ENCODE peak calls at places on chromosomes 16 and 17, in six cellular contexts. One of them, this sample, is unnamed.

GRCh38 chr17:37490638-37491614 is 1.2 kb downstream of the DUSP14 start:
- DNase-seq in stromal cell of bone marrow: peak; percentile 84
- DNase-seq in anterior cingulate cortex: no peak
- DNase-seq in cardiac fibroblast: peak; percentile 85
- DNase-seq in RCC 7860: peak; percentile 85
- DNase-seq in activated CD4-positive, alpha-beta T cell treated with anti-CD3 and anti-CD28 coated beads, Interleukin-2, amount 50 U/mL, for 4 hours: no peak
- DNase-seq in this sample: no peak

GRCh38 chr17:4074831-4075495 is 67.9 kb downstream of the ZZEF1 start:
- DNase-seq in stromal cell of bone marrow: peak; percentile 6
- DNase-seq in anterior cingulate cortex: no peak
- DNase-seq in RCC 7860: peak; percentile 60
- DNase-seq in activated CD4-positive, alpha-beta T cell treated with anti-CD3 and anti-CD28 coated beads, Interleukin-2, amount 50 U/mL, for 4 hours: no peak
- DNase-seq in cardiac fibroblast: peak; percentile 66
- DNase-seq in this sample: no peak

GRCh38 chr16:81838794-81839193 is 59.7 kb downstream of the PLCG2 start:
- DNase-seq in activated CD4-positive, alpha-beta T cell treated with anti-CD3 and anti-CD28 coated beads, Interleukin-2, amount 50 U/mL, for 4 hours: no peak
- DNase-seq in anterior cingulate cortex: no peak
- DNase-seq in cardiac fibroblast: no peak
- DNase-seq in stromal cell of bone marrow: no peak
- DNase-seq in RCC 7860: no peak
- DNase-seq in this sample: no peak

GRCh38 chr17:57379237-57380054 is 123.1 kb downstream of the MSI2 start:
- DNase-seq in anterior cingulate cortex: no peak
- DNase-seq in RCC 7860: no peak
- DNase-seq in activated CD4-positive, alpha-beta T cell treated with anti-CD3 and anti-CD28 coated beads, Interleukin-2, amount 50 U/mL, for 4 hours: no peak
- DNase-seq in cardiac fibroblast: peak; percentile 77
- DNase-seq in stromal cell of bone marrow: no peak
- DNase-seq in this sample: no peak

GRCh38 chr17:49315551-49315951 is 46.5 kb downstream of the ZNF652 start:
- DNase-seq in cardiac fibroblast: peak; percentile 90
- DNase-seq in stromal cell of bone marrow: peak; percentile 90
- DNase-seq in activated CD4-positive, alpha-beta T cell treated with anti-CD3 and anti-CD28 coated beads, Interleukin-2, amount 50 U/mL, for 4 hours: peak; percentile 79
- DNase-seq in anterior cingulate cortex: peak; percentile 23
- DNase-seq in RCC 7860: peak; percentile 86
- DNase-seq in this sample: peak; percentile 57

GRCh38 chr16:49010396-49010795 is 271.2 kb downstream of the CBLN1 start:
- DNase-seq in RCC 7860: no peak
- DNase-seq in stromal cell of bone marrow: no peak
- DNase-seq in activated CD4-positive, alpha-beta T cell treated with anti-CD3 and anti-CD28 coated beads, Interleukin-2, amount 50 U/mL, for 4 hours: no peak
- DNase-seq in cardiac fibroblast: no peak
- DNase-seq in anterior cingulate cortex: no peak
- DNase-seq in this sample: no peak

GRCh38 chr17:50480854-50481490 is 2.3 kb downstream of the RSAD1 start:
- DNase-seq in stromal cell of bone marrow: no peak
- DNase-seq in anterior cingulate cortex: no peak
- DNase-seq in RCC 7860: no peak
- DNase-seq in cardiac fibroblast: no peak
- DNase-seq in activated CD4-positive, alpha-beta T cell treated with anti-CD3 and anti-CD28 coated beads, Interleukin-2, amount 50 U/mL, for 4 hours: no peak
- DNase-seq in this sample: no peak

GRCh38 chr17:12591336-12591735 is 74.4 kb upstream of the MYOCD start:
- DNase-seq in cardiac fibroblast: no peak
- DNase-seq in stromal cell of bone marrow: no peak
- DNase-seq in activated CD4-positive, alpha-beta T cell treated with anti-CD3 and anti-CD28 coated beads, Interleukin-2, amount 50 U/mL, for 4 hours: no peak
- DNase-seq in RCC 7860: no peak
- DNase-seq in anterior cingulate cortex: no peak
- DNase-seq in this sample: no peak

GRCh38 chr17:35889241-35889640 is 9.1 kb upstream of the CCL5 start:
- DNase-seq in stromal cell of bone marrow: no peak
- DNase-seq in activated CD4-positive, alpha-beta T cell treated with anti-CD3 and anti-CD28 coated beads, Interleukin-2, amount 50 U/mL, for 4 hours: no peak
- DNase-seq in RCC 7860: no peak
- DNase-seq in cardiac fibroblast: no peak
- DNase-seq in anterior cingulate cortex: no peak
- DNase-seq in this sample: no peak

GRCh38 chr17:73952136-73952497 is 251.4 kb upstream of the RPL38 start:
- DNase-seq in stromal cell of bone marrow: no peak
- DNase-seq in anterior cingulate cortex: peak; percentile 43
- DNase-seq in cardiac fibroblast: no peak
- DNase-seq in RCC 7860: no peak
- DNase-seq in activated CD4-positive, alpha-beta T cell treated with anti-CD3 and anti-CD28 coated beads, Interleukin-2, amount 50 U/mL, for 4 hours: no peak
- DNase-seq in this sample: no peak

GRCh38 chr17:80316927-80317705 is 56.5 kb downstream of the RNF213 start:
- DNase-seq in stromal cell of bone marrow: no peak
- DNase-seq in activated CD4-positive, alpha-beta T cell treated with anti-CD3 and anti-CD28 coated beads, Interleukin-2, amount 50 U/mL, for 4 hours: no peak
- DNase-seq in cardiac fibroblast: peak; percentile 10
- DNase-seq in anterior cingulate cortex: no peak
- DNase-seq in RCC 7860: no peak
- DNase-seq in this sample: no peak

GRCh38 chr16:67395458-67396158 is 2.3 kb upstream of the TPPP3 start:
- DNase-seq in cardiac fibroblast: no peak
- DNase-seq in stromal cell of bone marrow: no peak
- DNase-seq in activated CD4-positive, alpha-beta T cell treated with anti-CD3 and anti-CD28 coated beads, Interleukin-2, amount 50 U/mL, for 4 hours: no peak
- DNase-seq in RCC 7860: no peak
- DNase-seq in anterior cingulate cortex: no peak
- DNase-seq in this sample: no peak

GRCh38 chr17:69961488-69962145 is 113.4 kb upstream of the KCNJ16 start:
- DNase-seq in RCC 7860: no peak
- DNase-seq in anterior cingulate cortex: no peak
- DNase-seq in cardiac fibroblast: no peak
- DNase-seq in stromal cell of bone marrow: no peak
- DNase-seq in activated CD4-positive, alpha-beta T cell treated with anti-CD3 and anti-CD28 coated beads, Interleukin-2, amount 50 U/mL, for 4 hours: no peak
- DNase-seq in this sample: no peak

GRCh38 chr17:82018152-82019041 is 4.3 kb downstream of the CENPX start:
- DNase-seq in activated CD4-positive, alpha-beta T cell treated with anti-CD3 and anti-CD28 coated beads, Interleukin-2, amount 50 U/mL, for 4 hours: no peak
- DNase-seq in anterior cingulate cortex: no peak
- DNase-seq in stromal cell of bone marrow: no peak
- DNase-seq in RCC 7860: no peak
- DNase-seq in cardiac fibroblast: no peak
- DNase-seq in this sample: no peak

GRCh38 chr16:4537376-4538066 is 1.1 kb downstream of the CDIP1 start:
- DNase-seq in RCC 7860: no peak
- DNase-seq in stromal cell of bone marrow: no peak
- DNase-seq in anterior cingulate cortex: no peak
- DNase-seq in activated CD4-positive, alpha-beta T cell treated with anti-CD3 and anti-CD28 coated beads, Interleukin-2, amount 50 U/mL, for 4 hours: no peak
- DNase-seq in cardiac fibroblast: no peak
- DNase-seq in this sample: no peak

GRCh38 chr16:17511340-17511739 is 40.6 kb upstream of the XYLT1 start:
- DNase-seq in cardiac fibroblast: no peak
- DNase-seq in activated CD4-positive, alpha-beta T cell treated with anti-CD3 and anti-CD28 coated beads, Interleukin-2, amount 50 U/mL, for 4 hours: no peak
- DNase-seq in anterior cingulate cortex: no peak
- DNase-seq in RCC 7860: no peak
- DNase-seq in stromal cell of bone marrow: peak; percentile 59
- DNase-seq in this sample: no peak

GRCh38 chr17:2054262-2054739 is 602 bp upstream of the HIC1 start:
- DNase-seq in anterior cingulate cortex: no peak
- DNase-seq in RCC 7860: no peak
- DNase-seq in cardiac fibroblast: peak; percentile 52
- DNase-seq in stromal cell of bone marrow: no peak
- DNase-seq in activated CD4-positive, alpha-beta T cell treated with anti-CD3 and anti-CD28 coated beads, Interleukin-2, amount 50 U/mL, for 4 hours: no peak
- DNase-seq in this sample: peak; percentile 31

GRCh38 chr16:77833906-77834599 is 45.7 kb downstream of the VAT1L start:
- DNase-seq in activated CD4-positive, alpha-beta T cell treated with anti-CD3 and anti-CD28 coated beads, Interleukin-2, amount 50 U/mL, for 4 hours: no peak
- DNase-seq in RCC 7860: peak; percentile 21
- DNase-seq in cardiac fibroblast: peak; percentile 85
- DNase-seq in stromal cell of bone marrow: no peak
- DNase-seq in anterior cingulate cortex: no peak
- DNase-seq in this sample: no peak

GRCh38 chr16:4319454-4319853 is 3.6 kb downstream of the GLIS2 start:
- DNase-seq in anterior cingulate cortex: no peak
- DNase-seq in RCC 7860: no peak
- DNase-seq in activated CD4-positive, alpha-beta T cell treated with anti-CD3 and anti-CD28 coated beads, Interleukin-2, amount 50 U/mL, for 4 hours: peak; percentile 37
- DNase-seq in cardiac fibroblast: no peak
- DNase-seq in stromal cell of bone marrow: no peak
- DNase-seq in this sample: peak; percentile 45

GRCh38 chr17:773467-774319 is 8.4 kb downstream of the GLOD4 start:
- DNase-seq in cardiac fibroblast: no peak
- DNase-seq in RCC 7860: no peak
- DNase-seq in anterior cingulate cortex: no peak
- DNase-seq in activated CD4-positive, alpha-beta T cell treated with anti-CD3 and anti-CD28 coated beads, Interleukin-2, amount 50 U/mL, for 4 hours: no peak
- DNase-seq in stromal cell of bone marrow: no peak
- DNase-seq in this sample: no peak

GRCh38 chr16:69481901-69482341 is 57.5 kb downstream of the CYB5B start:
- DNase-seq in anterior cingulate cortex: no peak
- DNase-seq in stromal cell of bone marrow: peak; percentile 66
- DNase-seq in activated CD4-positive, alpha-beta T cell treated with anti-CD3 and anti-CD28 coated beads, Interleukin-2, amount 50 U/mL, for 4 hours: no peak
- DNase-seq in cardiac fibroblast: peak; percentile 92
- DNase-seq in RCC 7860: no peak
- DNase-seq in this sample: no peak

GRCh38 chr16:53781023-53781605 is 77.2 kb downstream of the FTO start:
- DNase-seq in anterior cingulate cortex: no peak
- DNase-seq in RCC 7860: no peak
- DNase-seq in activated CD4-positive, alpha-beta T cell treated with anti-CD3 and anti-CD28 coated beads, Interleukin-2, amount 50 U/mL, for 4 hours: no peak
- DNase-seq in cardiac fibroblast: no peak
- DNase-seq in stromal cell of bone marrow: no peak
- DNase-seq in this sample: no peak

GRCh38 chr17:65564793-65565192 is 3.3 kb upstream of the AXIN2 start:
- DNase-seq in activated CD4-positive, alpha-beta T cell treated with anti-CD3 and anti-CD28 coated beads, Interleukin-2, amount 50 U/mL, for 4 hours: no peak
- DNase-seq in stromal cell of bone marrow: no peak
- DNase-seq in cardiac fibroblast: peak; percentile 75
- DNase-seq in RCC 7860: no peak
- DNase-seq in anterior cingulate cortex: peak; percentile 46
- DNase-seq in this sample: no peak

GRCh38 chr17:13099079-13099478 is 81.3 kb upstream of the ELAC2 start:
- DNase-seq in RCC 7860: no peak
- DNase-seq in stromal cell of bone marrow: no peak
- DNase-seq in anterior cingulate cortex: no peak
- DNase-seq in activated CD4-positive, alpha-beta T cell treated with anti-CD3 and anti-CD28 coated beads, Interleukin-2, amount 50 U/mL, for 4 hours: no peak
- DNase-seq in cardiac fibroblast: no peak
- DNase-seq in this sample: no peak

GRCh38 chr17:33751702-33752065 is 458.6 kb upstream of the ASIC2 start:
- DNase-seq in anterior cingulate cortex: no peak
- DNase-seq in RCC 7860: no peak
- DNase-seq in activated CD4-positive, alpha-beta T cell treated with anti-CD3 and anti-CD28 coated beads, Interleukin-2, amount 50 U/mL, for 4 hours: no peak
- DNase-seq in cardiac fibroblast: no peak
- DNase-seq in stromal cell of bone marrow: no peak
- DNase-seq in this sample: no peak

GRCh38 chr17:27315322-27315721 is 21.4 kb downstream of the WSB1 start:
- DNase-seq in RCC 7860: no peak
- DNase-seq in stromal cell of bone marrow: peak; percentile 77
- DNase-seq in anterior cingulate cortex: peak; percentile 14
- DNase-seq in activated CD4-positive, alpha-beta T cell treated with anti-CD3 and anti-CD28 coated beads, Interleukin-2, amount 50 U/mL, for 4 hours: no peak
- DNase-seq in cardiac fibroblast: peak; percentile 90
- DNase-seq in this sample: no peak

GRCh38 chr17:61454932-61455753 is 2.9 kb downstream of the TBX4 start:
- DNase-seq in anterior cingulate cortex: no peak
- DNase-seq in activated CD4-positive, alpha-beta T cell treated with anti-CD3 and anti-CD28 coated beads, Interleukin-2, amount 50 U/mL, for 4 hours: no peak
- DNase-seq in RCC 7860: no peak
- DNase-seq in cardiac fibroblast: no peak
- DNase-seq in stromal cell of bone marrow: no peak
- DNase-seq in this sample: no peak

GRCh38 chr17:71184716-71185115 is 936.1 kb upstream of the SOX9 start:
- DNase-seq in stromal cell of bone marrow: peak; percentile 66
- DNase-seq in anterior cingulate cortex: no peak
- DNase-seq in cardiac fibroblast: no peak
- DNase-seq in activated CD4-positive, alpha-beta T cell treated with anti-CD3 and anti-CD28 coated beads, Interleukin-2, amount 50 U/mL, for 4 hours: no peak
- DNase-seq in RCC 7860: no peak
- DNase-seq in this sample: no peak

GRCh38 chr17:66508896-66509843 is 206.8 kb downstream of the PRKCA start:
- DNase-seq in cardiac fibroblast: peak; percentile 77
- DNase-seq in activated CD4-positive, alpha-beta T cell treated with anti-CD3 and anti-CD28 coated beads, Interleukin-2, amount 50 U/mL, for 4 hours: peak; percentile 57
- DNase-seq in anterior cingulate cortex: no peak
- DNase-seq in RCC 7860: peak; percentile 73
- DNase-seq in stromal cell of bone marrow: peak; percentile 91
- DNase-seq in this sample: peak; percentile 42

GRCh38 chr17:79952265-79952877 is 83.3 kb downstream of the TBC1D16 start:
- DNase-seq in RCC 7860: no peak
- DNase-seq in activated CD4-positive, alpha-beta T cell treated with anti-CD3 and anti-CD28 coated beads, Interleukin-2, amount 50 U/mL, for 4 hours: no peak
- DNase-seq in stromal cell of bone marrow: no peak
- DNase-seq in cardiac fibroblast: no peak
- DNase-seq in anterior cingulate cortex: no peak
- DNase-seq in this sample: no peak

GRCh38 chr17:45923511-45924268 is 29.3 kb downstream of the MAPT start:
- DNase-seq in stromal cell of bone marrow: no peak
- DNase-seq in cardiac fibroblast: peak; percentile 60
- DNase-seq in activated CD4-positive, alpha-beta T cell treated with anti-CD3 and anti-CD28 coated beads, Interleukin-2, amount 50 U/mL, for 4 hours: no peak
- DNase-seq in RCC 7860: no peak
- DNase-seq in anterior cingulate cortex: no peak
- DNase-seq in this sample: no peak

GRCh38 chr17:40307001-40307690 is 1.8 kb upstream of the RARA start:
- DNase-seq in stromal cell of bone marrow: no peak
- DNase-seq in anterior cingulate cortex: no peak
- DNase-seq in activated CD4-positive, alpha-beta T cell treated with anti-CD3 and anti-CD28 coated beads, Interleukin-2, amount 50 U/mL, for 4 hours: no peak
- DNase-seq in RCC 7860: no peak
- DNase-seq in cardiac fibroblast: peak; percentile 78
- DNase-seq in this sample: no peak

GRCh38 chr17:75471207-75471606 is 14.8 kb downstream of the TMEM94 start:
- DNase-seq in stromal cell of bone marrow: no peak
- DNase-seq in activated CD4-positive, alpha-beta T cell treated with anti-CD3 and anti-CD28 coated beads, Interleukin-2, amount 50 U/mL, for 4 hours: no peak
- DNase-seq in RCC 7860: no peak
- DNase-seq in anterior cingulate cortex: no peak
- DNase-seq in cardiac fibroblast: no peak
- DNase-seq in this sample: no peak

GRCh38 chr16:58515125-58515870 is at the start of gene SETD6:
- DNase-seq in anterior cingulate cortex: peak; percentile 68
- DNase-seq in cardiac fibroblast: peak; percentile 89
- DNase-seq in activated CD4-positive, alpha-beta T cell treated with anti-CD3 and anti-CD28 coated beads, Interleukin-2, amount 50 U/mL, for 4 hours: peak; percentile 47
- DNase-seq in stromal cell of bone marrow: peak; percentile 76
- DNase-seq in RCC 7860: peak; percentile 70
- DNase-seq in this sample: peak; percentile 68

GRCh38 chr16:4306439-4307214 is 9.2 kb upstream of the GLIS2 start:
- DNase-seq in activated CD4-positive, alpha-beta T cell treated with anti-CD3 and anti-CD28 coated beads, Interleukin-2, amount 50 U/mL, for 4 hours: peak; percentile 41
- DNase-seq in stromal cell of bone marrow: no peak
- DNase-seq in RCC 7860: no peak
- DNase-seq in anterior cingulate cortex: no peak
- DNase-seq in cardiac fibroblast: no peak
- DNase-seq in this sample: peak; percentile 20

GRCh38 chr17:38667099-38667786 is 7.5 kb downstream of the EPOP start:
- DNase-seq in anterior cingulate cortex: peak; percentile 22
- DNase-seq in activated CD4-positive, alpha-beta T cell treated with anti-CD3 and anti-CD28 coated beads, Interleukin-2, amount 50 U/mL, for 4 hours: peak; percentile 40
- DNase-seq in RCC 7860: peak; percentile 50
- DNase-seq in stromal cell of bone marrow: peak; percentile 41
- DNase-seq in cardiac fibroblast: peak; percentile 82
- DNase-seq in this sample: peak; percentile 31

GRCh38 chr16:87824016-87824990 is 45.0 kb downstream of the SLC7A5 start:
- DNase-seq in anterior cingulate cortex: no peak
- DNase-seq in activated CD4-positive, alpha-beta T cell treated with anti-CD3 and anti-CD28 coated beads, Interleukin-2, amount 50 U/mL, for 4 hours: no peak
- DNase-seq in stromal cell of bone marrow: no peak
- DNase-seq in cardiac fibroblast: no peak
- DNase-seq in RCC 7860: no peak
- DNase-seq in this sample: no peak

GRCh38 chr17:70241071-70241470 is 71.7 kb downstream of the KCNJ2 start:
- DNase-seq in cardiac fibroblast: no peak
- DNase-seq in RCC 7860: no peak
- DNase-seq in stromal cell of bone marrow: no peak
- DNase-seq in activated CD4-positive, alpha-beta T cell treated with anti-CD3 and anti-CD28 coated beads, Interleukin-2, amount 50 U/mL, for 4 hours: no peak
- DNase-seq in anterior cingulate cortex: no peak
- DNase-seq in this sample: no peak